ENCODE peak calls at places on chromosomes 5 and 9, in six cellular contexts. D is RPMI7951, B is glutamatergic neuron, A is astrocyte of the spinal cord, G is KBM-7, C is GM12865. F is an unnamed sample.

GRCh38 chr9:136311037-136311432 is 7.1 kb upstream of the CCDC187 start:
- DNase-seq in A (no peak), C (no peak), G (no peak), B (no peak), D (no peak), F (no peak)

GRCh38 chr5:93653716-93654115 is 70.7 kb downstream of the NR2F1 start:
- DNase-seq in C (no peak), G (no peak), A (no peak), D (peak; percentile 57), B (no peak), F (no peak)

GRCh38 chr9:123044556-123044955 is 11.1 kb downstream of the GPR21 start:
- DNase-seq in D (peak; percentile 2), A (no peak), G (no peak), B (no peak), C (no peak), F (no peak)

GRCh38 chr5:1815071-1815786 is 14.0 kb downstream of the NDUFS6 start:
- DNase-seq in D (no peak), A (no peak), B (peak; percentile 11), G (no peak), C (no peak), F (no peak)

GRCh38 chr5:54453091-54453490 is 2.4 kb upstream of the HSPB3 start:
- DNase-seq in G (no peak), C (no peak), D (no peak), A (no peak), B (no peak), F (no peak)

GRCh38 chr9:33992622-33993021 is 56.1 kb downstream of the UBAP2 start:
- DNase-seq in A (peak; percentile 29), C (no peak), G (no peak), D (no peak), B (no peak), F (no peak)

GRCh38 chr9:73869261-73869660 is 627.9 kb upstream of the RORB start:
- DNase-seq in B (no peak), C (peak; percentile 80), D (peak; percentile 72), G (peak; percentile 80), A (peak; percentile 48), F (peak; percentile 1)

GRCh38 chr5:113161806-113162205 is 185.2 kb downstream of the DCP2 start:
- DNase-seq in B (no peak), G (no peak), A (peak; percentile 11), C (no peak), D (no peak), F (no peak)

GRCh38 chr9:91306261-91306660 is 55.5 kb downstream of the AUH start:
- DNase-seq in B (no peak), D (no peak), A (no peak), G (no peak), C (no peak), F (no peak)

GRCh38 chr9:76873056-76873792 is 32.7 kb downstream of the PRUNE2 start:
- DNase-seq in G (no peak), A (peak; percentile 36), C (no peak), D (no peak), B (no peak), F (peak; percentile 69)

GRCh38 chr9:123642291-123643278 is 286.6 kb downstream of the CRB2 start:
- DNase-seq in A (peak; percentile 66), G (no peak), C (no peak), D (no peak), B (no peak), F (no peak)

GRCh38 chr5:73213566-73213998 is 40.6 kb downstream of the TMEM174 start:
- DNase-seq in A (peak; percentile 91), G (no peak), B (no peak), C (peak; percentile 48), D (peak; percentile 66), F (peak; percentile 54)

GRCh38 chr9:77588319-77588937 is 59.7 kb downstream of the GNA14 start:
- DNase-seq in C (no peak), G (peak; percentile 49), B (no peak), A (peak; percentile 74), D (peak; percentile 79), F (peak; percentile 80)

GRCh38 chr5:5231576-5231975 is 91.4 kb downstream of the ADAMTS16 start:
- DNase-seq in D (peak; percentile 15), A (no peak), G (no peak), C (no peak), B (no peak), F (peak; percentile 3)

GRCh38 chr9:89622933-89623861 is 18.4 kb downstream of the GADD45G start:
- DNase-seq in G (no peak), B (no peak), A (no peak), C (no peak), D (no peak), F (no peak)

GRCh38 chr5:31502506-31502905 is 29.4 kb downstream of the DROSHA start:
- DNase-seq in D (no peak), C (no peak), A (no peak), G (no peak), B (no peak), F (no peak)

GRCh38 chr9:28970241-28970654 is 1397.0 kb upstream of the C9orf72 start:
- DNase-seq in D (no peak), B (no peak), G (no peak), A (no peak), C (no peak), F (no peak)

GRCh38 chr9:85941966-85942912 is 1.3 kb downstream of the NAA35 start:
- DNase-seq in A (peak; percentile 7), C (no peak), B (no peak), G (no peak), D (no peak), F (no peak)

GRCh38 chr5:6081727-6082210 is 296.6 kb downstream of the MED10 start:
- DNase-seq in D (no peak), A (no peak), B (no peak), G (no peak), C (no peak), F (no peak)

GRCh38 chr9:115157245-115157674 is 39.3 kb upstream of the TNC start:
- DNase-seq in A (peak; percentile 83), B (no peak), G (no peak), C (no peak), D (peak; percentile 88), F (peak; percentile 57)

GRCh38 chr5:32984851-32985250 is 273.7 kb downstream of the NPR3 start:
- DNase-seq in A (peak; percentile 70), D (peak; percentile 54), G (no peak), C (no peak), B (no peak), F (no peak)

GRCh38 chr5:163696270-163696887 is 191.0 kb downstream of the MAT2B start:
- DNase-seq in B (peak; percentile 57), A (peak; percentile 81), D (peak; percentile 60), C (peak; percentile 67), G (peak; percentile 84), F (peak; percentile 53)

GRCh38 chr5:135694906-135695305 is 116.1 kb upstream of the CXCL14 start:
- DNase-seq in G (no peak), C (no peak), D (no peak), A (no peak), B (no peak), F (no peak)

GRCh38 chr9:114449236-114449635 is 56.0 kb downstream of the WHRN start:
- DNase-seq in G (no peak), C (no peak), A (no peak), B (no peak), D (no peak), F (no peak)

GRCh38 chr5:149257875-149258705 is 13.6 kb upstream of the AFAP1L1 start:
- DNase-seq in G (no peak), D (peak; percentile 66), A (peak; percentile 19), B (no peak), C (no peak), F (no peak)

GRCh38 chr5:170551076-170551475 is 47.3 kb downstream of the KCNIP1 start:
- DNase-seq in D (no peak), B (no peak), C (no peak), A (no peak), G (no peak), F (no peak)

GRCh38 chr5:19488786-19489185 is 499.2 kb downstream of the CDH18 start:
- DNase-seq in C (no peak), B (no peak), A (no peak), G (no peak), D (peak; percentile 20), F (no peak)

GRCh38 chr5:43038523-43038989 is 1.6 kb downstream of the ANXA2R start:
- DNase-seq in C (peak; percentile 50), D (no peak), B (no peak), G (peak; percentile 73), A (peak; percentile 90), F (no peak)

GRCh38 chr5:116479776-116480675 is 94.6 kb downstream of the SEMA6A start:
- DNase-seq in D (no peak), B (no peak), C (no peak), A (peak; percentile 23), G (no peak), F (no peak)

GRCh38 chr5:96904054-96904931 is 28.0 kb downstream of the ERAP2 start:
- DNase-seq in D (no peak), B (no peak), C (no peak), G (peak; percentile 40), A (peak; percentile 12), F (no peak)

GRCh38 chr9:88310310-88310980 is 77.8 kb upstream of the SPIN1 start:
- DNase-seq in A (no peak), G (peak; percentile 94), C (no peak), D (peak; percentile 53), B (no peak), F (no peak)

GRCh38 chr9:83473488-83473971 is 64.7 kb downstream of the FRMD3 start:
- DNase-seq in C (peak; percentile 18), D (no peak), A (peak; percentile 61), G (no peak), B (no peak), F (no peak)

GRCh38 chr5:149680810-149681221 is 49.3 kb upstream of the PPARGC1B start:
- DNase-seq in A (no peak), B (no peak), D (no peak), C (peak; percentile 79), G (peak; percentile 89), F (no peak)

GRCh38 chr5:116881921-116882531 is 307.4 kb upstream of the SEMA6A start:
- DNase-seq in A (no peak), D (no peak), C (no peak), G (no peak), B (no peak), F (no peak)

GRCh38 chr5:75044406-75044805 is 8.0 kb downstream of the GCNT4 start:
- DNase-seq in C (peak; percentile 6), B (no peak), A (no peak), G (no peak), D (no peak), F (no peak)

GRCh38 chr5:170280090-170280493 is 17.5 kb downstream of the LCP2 start:
- DNase-seq in C (no peak), A (no peak), B (no peak), G (no peak), D (no peak), F (no peak)

F was measured in myocyte.